ENCODE peak calls at places on chromosomes 4 and X, in seven cellular contexts. D is heart left ventricle; I is LoVo; Y is activated CD4-positive, alpha-beta T cell treated with anti-CD3 and anti-CD28 coated beads, Interleukin-2, amount 50 U/mL, for 1 hour; C is CD4-positive, CD25-positive, alpha-beta regulatory T cell; Q is NCI-H446; M is stimulated activated CD8-positive, alpha-beta memory T cell treated with anti-CD3 and anti-CD28 coated beads, Interleukin-15, amount 100 ng/mL, for 48 hours. V is an unnamed sample.

GRCh38 chr4:3391422-3391821 is 50.3 kb upstream of the HGFAC start:
- DNase-seq in Y (no peak), Q (no peak), I (no peak), C (no peak), M (no peak), D (no peak), V (no peak)

GRCh38 chrX:9626379-9626778 is 139.3 kb downstream of the GPR143 start:
- DNase-seq in I (no peak), Y (no peak), Q (no peak), C (no peak), D (no peak), M (no peak), V (no peak)

GRCh38 chr4:168766537-168767316 is 243.3 kb downstream of the CBR4 start:
- DNase-seq in D (no peak), Q (no peak), I (peak; percentile 73), Y (no peak), C (no peak), M (no peak), V (no peak)

GRCh38 chr4:37948542-37948941 is 11.7 kb upstream of the PTTG2 start:
- DNase-seq in Q (no peak), C (no peak), I (no peak), M (no peak), D (no peak), Y (no peak), V (no peak)

GRCh38 chr4:108109111-108109510 is 59.6 kb downstream of the LEF1 start:
- DNase-seq in C (no peak), Q (no peak), M (no peak), I (no peak), D (no peak), Y (no peak), V (no peak)

GRCh38 chr4:146243883-146244277 is 29.5 kb downstream of the REELD1 start:
- DNase-seq in M (no peak), C (no peak), Q (no peak), D (no peak), I (no peak), Y (no peak), V (no peak)

GRCh38 chr4:128916832-128917231 is 107.3 kb downstream of the JADE1 start:
- DNase-seq in Y (no peak), C (no peak), I (no peak), M (no peak), D (peak; percentile 10), Q (no peak), V (peak; percentile 79)

GRCh38 chr4:109009909-109010308 is 247.1 kb upstream of the ETNPPL start:
- DNase-seq in Q (peak; percentile 75), I (no peak), C (no peak), Y (no peak), D (no peak), M (no peak), V (no peak)

GRCh38 chrX:153684447-153685178 is 3.1 kb upstream of the SLC6A8 start:
- DNase-seq in M (no peak), I (no peak), D (no peak), Q (no peak), C (no peak), Y (no peak), V (peak; percentile 37)

GRCh38 chr4:3123201-3123671 is 48.8 kb downstream of the HTT start:
- DNase-seq in Q (no peak), D (no peak), Y (no peak), C (no peak), M (no peak), I (no peak), V (no peak)

GRCh38 chr4:7351014-7351413 is 83.7 kb downstream of the PSAPL1 start:
- DNase-seq in D (no peak), Y (no peak), Q (no peak), I (no peak), C (no peak), M (no peak), V (no peak)

GRCh38 chrX:144586756-144587155 is 660.5 kb upstream of the SPANXN1 start:
- DNase-seq in C (no peak), M (no peak), D (no peak), Q (no peak), I (no peak), Y (no peak), V (no peak)

GRCh38 chr4:180618396-180618795 is 1624.8 kb upstream of the TENM3 start:
- DNase-seq in Q (no peak), I (no peak), Y (no peak), M (no peak), C (no peak), D (no peak), V (no peak)

GRCh38 chrX:147735364-147735763 is 176.4 kb upstream of the FMR1 start:
- DNase-seq in M (no peak), D (no peak), C (no peak), I (no peak), Q (no peak), Y (no peak), V (no peak)

GRCh38 chrX:134431894-134432293 is 28.1 kb upstream of the HPRT1 start:
- DNase-seq in Y (no peak), C (no peak), Q (no peak), I (no peak), M (no peak), D (no peak), V (no peak)

GRCh38 chr4:134906404-134907023 is 704.9 kb upstream of the PABPC4L start:
- DNase-seq in M (no peak), D (no peak), I (peak; percentile 18), C (no peak), Q (peak; percentile 37), Y (no peak), V (no peak)

GRCh38 chr4:123397276-123398150 is 918 bp downstream of the SPRY1 start:
- DNase-seq in Y (peak; percentile 36), I (peak; percentile 67), D (peak; percentile 45), Q (peak; percentile 28), C (peak; percentile 30), M (peak; percentile 46), V (no peak)

GRCh38 chrX:52271212-52271611 is 86.5 kb downstream of the MAGED4 start:
- DNase-seq in C (no peak), I (no peak), M (no peak), D (no peak), Y (no peak), Q (no peak), V (no peak)

GRCh38 chr4:7917669-7918068 is 22.0 kb downstream of the AFAP1 start:
- DNase-seq in C (no peak), M (no peak), Y (no peak), Q (no peak), I (no peak), D (no peak), V (no peak)

GRCh38 chrX:39472161-39472560 is 625.6 kb downstream of the BCOR start:
- DNase-seq in I (no peak), D (no peak), M (no peak), Q (no peak), Y (no peak), C (no peak), V (no peak)

GRCh38 chrX:20139966-20140365 is 1.7 kb downstream of the EIF1AX start:
- DNase-seq in Y (no peak), C (no peak), D (no peak), Q (no peak), I (no peak), M (no peak), V (no peak)

GRCh38 chrX:23752740-23753435 is 9.8 kb upstream of the ACOT9 start:
- DNase-seq in D (no peak), Q (no peak), M (no peak), I (no peak), Y (no peak), C (no peak), V (no peak)

GRCh38 chr4:159410076-159410777 is 307.3 kb downstream of the RAPGEF2 start:
- DNase-seq in I (no peak), M (no peak), C (no peak), Q (no peak), D (no peak), Y (no peak), V (no peak)

GRCh38 chr4:187470061-187470460 is 525.5 kb upstream of the ZFP42 start:
- DNase-seq in D (no peak), Q (no peak), C (no peak), Y (no peak), I (no peak), M (no peak), V (no peak)

GRCh38 chr4:150297861-150298474 is 219.7 kb downstream of the DCLK2 start:
- DNase-seq in C (peak; percentile 26), I (peak; percentile 22), Y (peak; percentile 10), Q (peak; percentile 72), M (no peak), D (no peak), V (no peak)

GRCh38 chr4:7779194-7779768 is 160.4 kb downstream of the AFAP1 start:
- DNase-seq in I (no peak), D (peak; percentile 42), C (no peak), Y (no peak), Q (no peak), M (no peak), V (no peak)

GRCh38 chr4:103934178-103934789 is 214.5 kb upstream of the TACR3 start:
- DNase-seq in C (peak; percentile 11), Y (no peak), D (no peak), I (peak; percentile 60), M (no peak), Q (peak; percentile 66), V (no peak)

GRCh38 chrX:106649523-106650428 is 38.0 kb downstream of the RADX start:
- DNase-seq in M (no peak), D (no peak), Q (no peak), C (no peak), Y (no peak), I (no peak), V (no peak)

GRCh38 chrX:141832247-141832646 is 5.9 kb upstream of the MAGEC3 start:
- DNase-seq in Q (no peak), M (no peak), Y (no peak), D (no peak), C (no peak), I (no peak), V (no peak)

GRCh38 chr4:41360911-41361830 is 104.4 kb downstream of the UCHL1 start:
- DNase-seq in C (no peak), D (peak; percentile 53), Q (peak; percentile 47), M (no peak), I (peak; percentile 41), Y (no peak), V (no peak)

GRCh38 chr4:7157666-7158065 is 34.7 kb upstream of the SORCS2 start:
- DNase-seq in Y (no peak), D (no peak), I (no peak), M (no peak), Q (no peak), C (no peak), V (peak; percentile 46)

GRCh38 chrX:6810796-6811195 is 275.9 kb upstream of the VCX3A start:
- DNase-seq in D (no peak), Y (no peak), C (no peak), Q (no peak), I (no peak), M (no peak), V (no peak)

V was measured in natural killer cell treated with Interleukin-12 subunit alpha and Interleukin-12 subunit beta and Interleukin-15 and Interleukin-18, amount 100 ng/mL, for 72 hours.